ENCODE peak calls at places on chromosomes 16 and 17, in seven cellular contexts. O is NCI-H187; U is stimulated activated CD4-positive, alpha-beta T cell treated with anti-CD3 and anti-CD28 coated beads, Interleukin-4, amount 100 ng/mL, for 24 hours; A is fibroblast of the conjunctiva; I is ELR; M is hypothalamus; D is GM13976. F is an unnamed sample.

GRCh38 chr16:23836404-23837291 is 865 bp downstream of the PRKCB start:
- DNase-seq in O (no peak), U (peak; percentile 50), A (no peak), I (no peak), M (no peak), D (peak; percentile 62), F (peak; percentile 19)

GRCh38 chr17:76869878-76870714 is 1.9 kb downstream of the MGAT5B start:
- DNase-seq in O (no peak), U (no peak), A (no peak), I (peak; percentile 30), M (no peak), D (no peak), F (no peak)

GRCh38 chr17:49708515-49709161 is 874 bp upstream of the SLC35B1 start:
- DNase-seq in O (no peak), U (peak; percentile 32), A (no peak), I (peak; percentile 40), M (no peak), D (no peak), F (no peak)

GRCh38 chr17:34584805-34585416 is 5.5 kb downstream of the TMEM132E start:
- DNase-seq in O (no peak), U (no peak), A (no peak), I (peak; percentile 39), M (no peak), D (no peak), F (no peak)

GRCh38 chr17:49502258-49502657 is 7.2 kb downstream of the NGFR start:
- DNase-seq in O (no peak), U (no peak), A (no peak), I (no peak), M (no peak), D (no peak), F (no peak)

GRCh38 chr17:64081802-64082799 is 47.8 kb downstream of the ERN1 start:
- DNase-seq in O (no peak), U (peak; percentile 35), A (peak; percentile 84), I (peak; percentile 91), M (no peak), D (no peak), F (no peak)

GRCh38 chr17:56679148-56679766 is 85.8 kb downstream of the NOG start:
- DNase-seq in O (no peak), U (no peak), A (peak; percentile 12), I (peak; percentile 68), M (no peak), D (peak; percentile 51), F (no peak)

GRCh38 chr17:6098466-6099180 is 28.4 kb downstream of the WSCD1 start:
- DNase-seq in O (no peak), U (no peak), A (no peak), I (no peak), M (no peak), D (no peak), F (no peak)

GRCh38 chr17:2214887-2215615 is 88.5 kb downstream of the SMG6 start:
- DNase-seq in O (no peak), U (no peak), A (no peak), I (peak; percentile 64), M (no peak), D (no peak), F (no peak)

GRCh38 chr16:11268921-11269375 is at the start of gene TNP2:
- DNase-seq in O (no peak), U (no peak), A (no peak), I (no peak), M (no peak), D (no peak), F (no peak)

GRCh38 chr16:8611886-8612595 is 9.5 kb upstream of the METTL22 start:
- DNase-seq in O (no peak), U (no peak), A (no peak), I (peak; percentile 31), M (no peak), D (no peak), F (no peak)

GRCh38 chr17:32523017-32523680 is 36.4 kb downstream of the CDK5R1 start:
- DNase-seq in O (no peak), U (peak; percentile 70), A (no peak), I (no peak), M (no peak), D (peak; percentile 71), F (no peak)

GRCh38 chr16:2015117-2015946 is 4.3 kb upstream of the NPW start:
- DNase-seq in O (no peak), U (no peak), A (peak; percentile 70), I (peak; percentile 28), M (no peak), D (no peak), F (no peak)

GRCh38 chr17:835263-835662 is 53.1 kb downstream of the MRM3 start:
- DNase-seq in O (no peak), U (no peak), A (peak; percentile 93), I (peak; percentile 95), M (no peak), D (no peak), F (no peak)

GRCh38 chr17:27506348-27507218 is 50.3 kb downstream of the KSR1 start:
- DNase-seq in O (no peak), U (no peak), A (no peak), I (no peak), M (no peak), D (peak; percentile 78), F (peak; percentile 49)

GRCh38 chr17:81010935-81011334 is 19.3 kb downstream of the CHMP6 start:
- DNase-seq in O (no peak), U (no peak), A (no peak), I (no peak), M (no peak), D (no peak), F (no peak)

GRCh38 chr16:81158964-81159363 is 62.8 kb upstream of the GCSH start:
- DNase-seq in O (no peak), U (no peak), A (no peak), I (no peak), M (no peak), D (no peak), F (no peak)

GRCh38 chr16:49921791-49922456 is 66.0 kb upstream of the ZNF423 start:
- DNase-seq in O (no peak), U (peak; percentile 19), A (peak; percentile 17), I (peak; percentile 27), M (peak; percentile 1), D (peak; percentile 78), F (peak; percentile 78)

GRCh38 chr17:60169921-60170817 is 20.4 kb downstream of the CA4 start:
- DNase-seq in O (no peak), U (no peak), A (no peak), I (peak; percentile 44), M (no peak), D (no peak), F (no peak)

GRCh38 chr17:30236807-30237206 is 1.3 kb upstream of the SLC6A4 start:
- DNase-seq in O (no peak), U (no peak), A (no peak), I (peak; percentile 62), M (no peak), D (peak; percentile 76), F (no peak)

GRCh38 chr17:16980813-16981731 is 9.2 kb upstream of the TNFRSF13B start:
- DNase-seq in O (no peak), U (no peak), A (no peak), I (peak; percentile 47), M (no peak), D (peak; percentile 78), F (no peak)

GRCh38 chr16:72621651-72622050 is 426.3 kb downstream of the ZFHX3 start:
- DNase-seq in O (no peak), U (no peak), A (no peak), I (no peak), M (no peak), D (no peak), F (no peak)

GRCh38 chr16:56848955-56849689 is 15.9 kb upstream of the SLC12A3 start:
- DNase-seq in O (no peak), U (no peak), A (no peak), I (peak; percentile 93), M (no peak), D (no peak), F (no peak)

GRCh38 chr16:27084296-27085065 is 17.8 kb downstream of the C16orf82 start:
- DNase-seq in O (no peak), U (no peak), A (no peak), I (no peak), M (no peak), D (no peak), F (no peak)

GRCh38 chr17:74987909-74988711 is 678 bp downstream of the CDR2L start:
- DNase-seq in O (no peak), U (peak; percentile 16), A (peak; percentile 49), I (peak; percentile 81), M (peak; percentile 52), D (no peak), F (peak; percentile 76)

GRCh38 chr17:76747716-76748360 is 9.9 kb downstream of the MFSD11 start:
- DNase-seq in O (no peak), U (no peak), A (no peak), I (no peak), M (no peak), D (no peak), F (no peak)

GRCh38 chr17:14590458-14591250 is 289.8 kb downstream of the HS3ST3B1 start:
- DNase-seq in O (no peak), U (no peak), A (no peak), I (no peak), M (no peak), D (no peak), F (no peak)

GRCh38 chr16:56869513-56870270 is 4.7 kb downstream of the SLC12A3 start:
- DNase-seq in O (no peak), U (peak; percentile 41), A (no peak), I (peak; percentile 54), M (no peak), D (peak; percentile 74), F (no peak)

GRCh38 chr17:4747847-4748246 is 8.1 kb upstream of the CXCL16 start:
- DNase-seq in O (no peak), U (no peak), A (no peak), I (no peak), M (no peak), D (no peak), F (no peak)

GRCh38 chr17:79690988-79691836 is 39.5 kb upstream of the ENPP7 start:
- DNase-seq in O (no peak), U (no peak), A (no peak), I (no peak), M (no peak), D (no peak), F (no peak)

GRCh38 chr17:63189082-63189481 is 223.0 kb downstream of the TANC2 start:
- DNase-seq in O (no peak), U (no peak), A (peak; percentile 34), I (peak; percentile 60), M (no peak), D (no peak), F (no peak)

GRCh38 chr16:11619327-11619851 is 32.7 kb upstream of the LITAF start:
- DNase-seq in O (no peak), U (no peak), A (no peak), I (no peak), M (no peak), D (no peak), F (no peak)

GRCh38 chr16:84024854-84025253 is 17.7 kb downstream of the SLC38A8 start:
- DNase-seq in O (no peak), U (no peak), A (peak; percentile 83), I (no peak), M (no peak), D (no peak), F (no peak)

GRCh38 chr17:68170246-68170645 is 77.6 kb upstream of the AMZ2 start:
- DNase-seq in O (no peak), U (no peak), A (no peak), I (no peak), M (no peak), D (no peak), F (no peak)

F was measured in mesothelial cell of epicardium.